ENCODE peak calls at places on chromosomes 7 and 10, in six cellular contexts. S is NCI-H345, W is neural crest cell, M is AG09309, Y is adipocyte, E is GM20000. X is an unnamed sample.
A peak's percentile ranks its signal among the peaks of the same experiment; 100 is the strongest.

GRCh38 chr7:2050511-2050866 is 182.3 kb downstream of the MAD1L1 start:
- DNase-seq in E (no peak), W (no peak), Y (no peak), M (no peak), S (no peak), X (no peak)

GRCh38 chr10:127527891-127528290 is 21.2 kb upstream of the NPS start:
- DNase-seq in S (no peak), M (no peak), E (no peak), W (no peak), Y (no peak), X (no peak)

GRCh38 chr7:148620749-148621372 is 30.3 kb downstream of the C7orf33 start:
- DNase-seq in W (no peak), M (no peak), Y (no peak), S (no peak), E (no peak), X (no peak)

GRCh38 chr10:47036771-47037170 is 125.5 kb downstream of the PTPN20 start:
- DNase-seq in Y (no peak), M (no peak), W (no peak), S (no peak), E (no peak), X (no peak)

GRCh38 chr7:77933394-77933793 is 134.8 kb downstream of the PHTF2 start:
- DNase-seq in Y (peak; percentile 34), W (no peak), M (peak; percentile 13), S (no peak), E (no peak), X (no peak)

GRCh38 chr10:106189254-106189653 is 975.3 kb downstream of the SORCS1 start:
- DNase-seq in E (peak; percentile 8), S (no peak), Y (peak; percentile 38), M (no peak), W (peak; percentile 30), X (no peak)

GRCh38 chr10:17673517-17674051 is 29.6 kb downstream of the STAM start:
- DNase-seq in M (peak; percentile 76), W (no peak), S (no peak), E (no peak), Y (peak; percentile 84), X (peak; percentile 27)

GRCh38 chr7:90709501-90710465 is 113.7 kb downstream of the CDK14 start:
- DNase-seq in Y (peak; percentile 66), S (no peak), M (no peak), W (no peak), E (no peak), X (peak; percentile 24)

GRCh38 chr7:82810558-82811259 is 352.0 kb downstream of the PCLO start:
- DNase-seq in S (peak; percentile 48), M (peak; percentile 76), E (peak; percentile 27), Y (peak; percentile 93), W (peak; percentile 8), X (peak; percentile 72)

GRCh38 chr7:128692623-128693270 is 20.7 kb downstream of the GARIN1A start:
- DNase-seq in M (no peak), E (no peak), S (no peak), Y (no peak), W (no peak), X (no peak)

GRCh38 chr7:98831641-98832221 is 38.1 kb downstream of the TMEM130 start:
- DNase-seq in M (no peak), Y (peak; percentile 41), W (peak; percentile 37), S (no peak), E (no peak), X (no peak)

GRCh38 chr7:8086239-8086638 is 117.6 kb downstream of the GLCCI1 start:
- DNase-seq in S (no peak), W (no peak), M (no peak), E (no peak), Y (no peak), X (no peak)

GRCh38 chr10:3527144-3527543 is 257.9 kb downstream of the KLF6 start:
- DNase-seq in M (peak; percentile 48), E (no peak), S (no peak), W (no peak), Y (no peak), X (no peak)

GRCh38 chr7:143387156-143387975 is 6.2 kb downstream of the ZYX start:
- DNase-seq in Y (no peak), W (no peak), E (no peak), S (no peak), M (no peak), X (no peak)

GRCh38 chr7:158846304-158846703 is 10.1 kb upstream of the DYNC2I1 start:
- DNase-seq in W (no peak), M (no peak), S (no peak), Y (no peak), E (no peak), X (no peak)

X was measured in AG09319.